ENCODE peak calls at places on chromosomes 3 and 15, in four cellular contexts. U is testis, Z is breast epithelium, F is tibial nerve. B is an unnamed sample.

GRCh38 chr15:25775317-25775912 is 87.7 kb downstream of the ATP10A start:
- DNase-seq in U (peak), F (no peak), Z (no peak), B (no peak)

GRCh38 chr15:34701536-34701935 is 53.3 kb downstream of the GJD2 start:
- DNase-seq in F (no peak), U (no peak), Z (no peak), B (no peak)

GRCh38 chr3:28140664-28141063 is 100.8 kb upstream of the CMC1 start:
- DNase-seq in U (no peak), Z (no peak), F (no peak), B (no peak)

GRCh38 chr3:23275814-23276213 is 72.7 kb downstream of the UBE2E2 start:
- DNase-seq in F (no peak), Z (no peak), U (no peak), B (no peak)

GRCh38 chr3:109563149-109563548 is 225.8 kb upstream of the DPPA4 start:
- DNase-seq in U (no peak), Z (no peak), F (no peak), B (no peak)

GRCh38 chr3:4845882-4846281 is 133.4 kb upstream of the BHLHE40 start:
- DNase-seq in F (no peak), Z (no peak), U (no peak), B (no peak)

GRCh38 chr3:8345396-8345795 is 156.2 kb upstream of the LMCD1 start:
- DNase-seq in Z (no peak), F (no peak), U (no peak), B (no peak)

GRCh38 chr15:28021281-28022039 is 77.7 kb downstream of the OCA2 start:
- DNase-seq in Z (no peak), U (peak), F (no peak), B (peak)

GRCh38 chr3:150270883-150271577 is 137.1 kb upstream of the TSC22D2 start:
- DNase-seq in F (no peak), U (no peak), Z (no peak), B (no peak)

GRCh38 chr3:94114667-94115066 is 51.8 kb downstream of the NSUN3 start:
- DNase-seq in F (no peak), Z (no peak), U (no peak), B (no peak)

GRCh38 chr3:49461443-49462171 is 8.5 kb upstream of the DAG1 start:
- DNase-seq in U (peak), F (no peak), Z (peak), B (no peak)

GRCh38 chr15:78070049-78070698 is 7.3 kb downstream of the TBC1D2B start:
- DNase-seq in Z (no peak), U (no peak), F (no peak), B (no peak)

GRCh38 chr3:197317250-197317963 is 19.0 kb upstream of the DLG1 start:
- DNase-seq in Z (no peak), U (no peak), F (no peak), B (no peak)

B was measured in NCI-H1048.